ENCODE peak calls at places on chromosomes 2 and 18, in ten cellular contexts. J is HCEC 1CT, X is mesothelial cell of epicardium, U is sciatic nerve, G is epithelial cell of esophagus, D is immature natural killer cell, Z is caudate nucleus, B is NCI-H2081, F is Karpas-422, C is cardiac muscle cell. M is an unnamed sample.

GRCh38 chr2:45237850-45238542 is 228.7 kb upstream of the SIX2 start:
- DNase-seq in X (no peak), J (peak), F (no peak), G (peak), B (peak), Z (no peak), U (no peak), C (peak), D (no peak), M (no peak)

GRCh38 chr2:68416081-68416675 is 50.9 kb downstream of the FBXO48 start:
- DNase-seq in G (peak), D (no peak), B (peak), X (no peak), C (no peak), Z (no peak), F (no peak), U (no peak), J (no peak), M (no peak)

GRCh38 chr18:74281011-74281638 is 10.6 kb downstream of the CYB5A start:
- DNase-seq in B (peak), X (no peak), D (no peak), C (no peak), J (no peak), F (no peak), G (no peak), U (no peak), Z (no peak), M (peak)

GRCh38 chr18:79386547-79386946 is 9.2 kb upstream of the NFATC1 start:
- DNase-seq in U (peak), J (no peak), X (no peak), B (no peak), G (no peak), F (no peak), D (no peak), C (no peak), Z (no peak), M (no peak)

GRCh38 chr2:95382686-95383634 is 19.5 kb upstream of the FAHD2A start:
- DNase-seq in F (no peak), X (no peak), Z (no peak), U (no peak), J (no peak), D (no peak), G (no peak), B (no peak), C (no peak), M (no peak)

GRCh38 chr2:8628870-8629209 is 53.0 kb upstream of the ID2 start:
- DNase-seq in B (no peak), X (no peak), G (no peak), U (no peak), F (no peak), Z (no peak), J (no peak), C (no peak), D (no peak), M (no peak)

GRCh38 chr18:77114070-77114563 is 18.5 kb downstream of the MBP start:
- DNase-seq in B (no peak), F (no peak), X (no peak), C (no peak), Z (no peak), U (no peak), D (no peak), J (no peak), G (no peak), M (no peak)

GRCh38 chr2:112839407-112840067 is 3.0 kb upstream of the IL1B start:
- DNase-seq in Z (no peak), G (peak), U (no peak), B (no peak), X (no peak), C (peak), F (peak), D (no peak), J (peak), M (no peak)

GRCh38 chr2:158060862-158061435 is 40.7 kb upstream of the UPP2 start:
- DNase-seq in Z (no peak), G (peak), B (no peak), U (no peak), F (no peak), J (peak), X (no peak), C (peak), D (no peak), M (peak)

GRCh38 chr2:239337122-239337876 is 63.5 kb downstream of the HDAC4 start:
- DNase-seq in C (no peak), U (no peak), D (no peak), Z (peak), F (no peak), B (peak), X (no peak), J (no peak), G (no peak), M (no peak)

GRCh38 chr18:58842978-58843661 is 21.6 kb upstream of the ZNF532 start:
- DNase-seq in B (no peak), X (no peak), D (no peak), Z (peak), J (no peak), C (no peak), F (no peak), G (no peak), U (no peak), M (peak)

GRCh38 chr2:239278941-239279365 is 121.9 kb downstream of the HDAC4 start:
- DNase-seq in G (peak), D (no peak), B (no peak), U (no peak), Z (no peak), F (no peak), C (no peak), J (peak), X (no peak), M (no peak)

GRCh38 chr2:102771114-102771513 is 9.3 kb downstream of the TMEM182 start:
- DNase-seq in X (no peak), U (no peak), J (no peak), C (no peak), F (no peak), Z (no peak), D (no peak), G (no peak), B (no peak), M (no peak)

GRCh38 chr2:90077948-90078347 is 1386.5 kb downstream of the RPIA start:
- DNase-seq in X (no peak), F (peak), G (no peak), Z (no peak), J (no peak), C (no peak), D (no peak), B (no peak), U (no peak), M (no peak)

GRCh38 chr2:120907822-120908221 is 172.2 kb downstream of the GLI2 start:
- DNase-seq in G (no peak), U (no peak), X (no peak), F (no peak), J (no peak), Z (no peak), D (no peak), B (no peak), C (no peak), M (peak)

GRCh38 chr2:28895189-28895893 is 874 bp downstream of the WDR43 start:
- DNase-seq in J (peak), Z (no peak), F (peak), B (peak), U (peak), C (peak), G (peak), D (peak), X (peak), M (peak)

GRCh38 chr2:20071397-20072383 is 20.3 kb upstream of the LAPTM4A start:
- DNase-seq in X (peak), G (peak), Z (no peak), U (no peak), F (no peak), B (no peak), J (peak), D (no peak), C (peak), M (peak)